ENCODE peak calls at places on chromosomes 11 and 22, in five cellular contexts. G, Y, K, V and J are unnamed samples.

GRCh38 chr11:70590356-70590991 is 192.1 kb downstream of the CTTN start:
- DNase-seq in G (no peak), Y (no peak), K (no peak), V (no peak), J (no peak)

GRCh38 chr11:59184876-59185275 is 12.9 kb downstream of the DTX4 start:
- DNase-seq in G (no peak), Y (no peak), K (no peak), V (no peak), J (no peak)

GRCh38 chr11:27934830-27935145 is 173.2 kb downstream of the KIF18A start:
- DNase-seq in G (peak), Y (no peak), K (peak), V (no peak), J (peak)

GRCh38 chr11:109132539-109132938 is 289.5 kb upstream of the C11orf87 start:
- DNase-seq in G (no peak), Y (no peak), K (no peak), V (no peak), J (no peak)

GRCh38 chr22:40238425-40239344 is 61.0 kb downstream of the TNRC6B start:
- DNase-seq in G (no peak), Y (no peak), K (peak), V (no peak), J (peak)

GRCh38 chr22:47030881-47031627 is 268.6 kb downstream of the TBC1D22A start:
- DNase-seq in G (no peak), Y (no peak), K (peak), V (peak), J (no peak)

GRCh38 chr11:74783241-74783871 is 34.7 kb downstream of the RNF169 start:
- DNase-seq in G (no peak), Y (no peak), K (no peak), V (no peak), J (no peak)

GRCh38 chr22:47029244-47030001 is 267.0 kb downstream of the TBC1D22A start:
- DNase-seq in G (no peak), Y (no peak), K (no peak), V (peak), J (no peak)

GRCh38 chr11:30919389-30920172 is 333.4 kb upstream of the MPPED2 start:
- DNase-seq in G (no peak), Y (no peak), K (no peak), V (no peak), J (no peak)

GRCh38 chr11:114131366-114131963 is 72.0 kb downstream of the ZBTB16 start:
- DNase-seq in G (no peak), Y (no peak), K (no peak), V (peak), J (no peak)

GRCh38 chr22:46931414-46931813 is 169.0 kb downstream of the TBC1D22A start:
- DNase-seq in G (no peak), Y (no peak), K (no peak), V (no peak), J (no peak)

GRCh38 chr22:42427211-42427610 is 5.0 kb downstream of the NFAM1 start:
- DNase-seq in G (no peak), Y (no peak), K (no peak), V (no peak), J (no peak)

GRCh38 chr11:3894128-3894731 is 38.8 kb downstream of the STIM1 start:
- DNase-seq in G (no peak), Y (no peak), K (no peak), V (peak), J (no peak)

GRCh38 chr11:122917311-122917710 is 34.8 kb downstream of the JHY start:
- DNase-seq in G (no peak), Y (no peak), K (no peak), V (no peak), J (no peak)

GRCh38 chr11:74018331-74019005 is 9.6 kb upstream of the UCP3 start:
- DNase-seq in G (no peak), Y (no peak), K (no peak), V (peak), J (no peak)

GRCh38 chr11:1987024-1987423 is 10.6 kb downstream of the H19 start:
- DNase-seq in G (no peak), Y (no peak), K (no peak), V (no peak), J (no peak)

GRCh38 chr22:25497269-25497668 is 67.2 kb upstream of the GRK3 start:
- DNase-seq in G (no peak), Y (no peak), K (no peak), V (no peak), J (no peak)

GRCh38 chr11:61701298-61701993 is 21.3 kb downstream of the DAGLA start:
- DNase-seq in G (no peak), Y (no peak), K (no peak), V (peak), J (no peak)

GRCh38 chr11:70202898-70203748 is at the start of gene FADD:
- DNase-seq in G (peak), Y (peak), K (peak), V (peak), J (peak)

GRCh38 chr22:21567456-21568206 is at the start of gene UBE2L3:
- DNase-seq in G (no peak), Y (peak), K (peak), V (peak), J (peak)

GRCh38 chr22:23222033-23222840 is 41.9 kb downstream of the BCR start:
- DNase-seq in G (no peak), Y (no peak), K (no peak), V (no peak), J (no peak)

GRCh38 chr11:17423533-17424310 is 35.3 kb upstream of the KCNJ11 start:
- DNase-seq in G (no peak), Y (no peak), K (no peak), V (peak), J (no peak)